ENCODE peak calls at places on chromosomes 7 and 10, in four cellular contexts. T is tibial nerve, F is prostate gland, R is A549. W is an unnamed sample.

GRCh38 chr10:33460461-33461294 is 126.2 kb upstream of the NRP1 start:
- DNase-seq in R (no peak), T (peak), F (no peak), W (no peak)

GRCh38 chr7:139950881-139951525 is 111.7 kb downstream of the PARP12 start:
- DNase-seq in T (no peak), F (peak), R (peak), W (no peak)

GRCh38 chr10:132790934-132791829 is 5.2 kb upstream of the NKX6-2 start:
- DNase-seq in F (no peak), T (no peak), R (no peak), W (no peak)

GRCh38 chr7:6057316-6058128 is 26.3 kb downstream of the ANKRD61 start:
- DNase-seq in F (no peak), T (no peak), R (no peak), W (no peak)

GRCh38 chr10:60237977-60238376 is 151.7 kb downstream of the ANK3 start:
- DNase-seq in T (no peak), R (no peak), F (no peak), W (no peak)

GRCh38 chr10:34607894-34608293 is 207.2 kb downstream of the PARD3 start:
- DNase-seq in R (no peak), T (no peak), F (no peak), W (no peak)

GRCh38 chr10:43229208-43230061 is 37.4 kb downstream of the RASGEF1A start:
- DNase-seq in F (no peak), R (peak), T (no peak), W (peak)

GRCh38 chr7:24548390-24548789 is 24.9 kb upstream of the PALS2 start:
- DNase-seq in F (no peak), T (no peak), R (no peak), W (no peak)

GRCh38 chr7:158955146-158955870 is 99.0 kb downstream of the DYNC2I1 start:
- DNase-seq in F (no peak), R (no peak), T (no peak), W (no peak)

GRCh38 chr10:13784067-13784466 is 197.3 kb downstream of the PRPF18 start:
- DNase-seq in T (no peak), F (no peak), R (no peak), W (no peak)

GRCh38 chr7:33807779-33808482 is 97.4 kb upstream of the BMPER start:
- DNase-seq in R (peak), T (no peak), F (no peak), W (no peak)

GRCh38 chr10:89494068-89494467 is 41.3 kb downstream of the SLC16A12 start:
- DNase-seq in R (no peak), F (no peak), T (no peak), W (no peak)

GRCh38 chr10:12419279-12419847 is 70.0 kb downstream of the CAMK1D start:
- DNase-seq in F (no peak), R (no peak), T (peak), W (no peak)

GRCh38 chr10:44301781-44302400 is 83.0 kb downstream of the CXCL12 start:
- DNase-seq in R (no peak), F (no peak), T (no peak), W (no peak)

GRCh38 chr10:44298713-44299112 is 86.2 kb downstream of the CXCL12 start:
- DNase-seq in T (no peak), F (no peak), R (no peak), W (no peak)

GRCh38 chr10:44295619-44296222 is 89.2 kb downstream of the CXCL12 start:
- DNase-seq in T (no peak), R (no peak), F (no peak), W (no peak)

GRCh38 chr10:44297963-44298362 is 86.9 kb downstream of the CXCL12 start:
- DNase-seq in R (no peak), F (no peak), T (no peak), W (no peak)

GRCh38 chr10:44300666-44301649 is 83.9 kb downstream of the CXCL12 start:
- DNase-seq in T (no peak), F (no peak), R (peak), W (peak)
- H3K4me3 ChIP-seq in T (no peak), F (no peak), R (no peak), W (no peak)

GRCh38 chr7:818031-818699 is 14.1 kb upstream of the SUN1 start:
- DNase-seq in T (no peak), F (no peak), R (peak), W (no peak)

GRCh38 chr7:815284-816216 is 16.7 kb upstream of the SUN1 start:
- DNase-seq in T (no peak), F (peak), R (peak), W (no peak)

GRCh38 chr7:816751-817671 is 15.3 kb upstream of the SUN1 start:
- DNase-seq in F (no peak), R (peak), T (no peak), W (peak)

GRCh38 chr7:820341-820740 is 11.9 kb upstream of the SUN1 start:
- DNase-seq in F (no peak), R (no peak), T (no peak), W (no peak)

DNA sequence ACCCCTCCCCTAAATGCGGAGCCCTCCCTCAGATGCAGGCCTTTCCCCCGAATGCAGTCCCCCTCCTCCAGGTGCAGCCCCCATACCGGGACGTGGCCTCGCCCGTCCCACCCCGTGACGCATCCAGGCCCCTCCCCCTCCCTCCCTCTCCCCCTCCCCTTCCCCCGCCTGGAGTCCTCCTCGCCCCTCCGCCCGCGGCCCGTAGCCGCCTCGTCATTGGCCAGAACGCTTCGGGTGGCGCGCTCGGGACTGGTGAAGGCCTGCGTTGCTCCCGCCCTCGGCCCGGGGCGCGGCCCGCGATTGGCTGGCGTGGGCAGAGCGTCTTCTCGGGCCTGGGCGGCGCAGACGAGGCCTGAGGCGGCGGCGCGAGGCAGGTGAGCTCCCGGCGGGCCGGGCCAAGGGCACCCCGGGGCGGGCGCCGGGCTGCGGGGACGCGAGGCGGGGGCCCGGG is 16.0 kb upstream of the SUN1 start:
- DNase-seq in R (peak), T (peak), F (peak), W (peak)
- TF ChIP-seq POLR2A in R (peak), T (no peak), F (peak), W (no peak)

DNA sequence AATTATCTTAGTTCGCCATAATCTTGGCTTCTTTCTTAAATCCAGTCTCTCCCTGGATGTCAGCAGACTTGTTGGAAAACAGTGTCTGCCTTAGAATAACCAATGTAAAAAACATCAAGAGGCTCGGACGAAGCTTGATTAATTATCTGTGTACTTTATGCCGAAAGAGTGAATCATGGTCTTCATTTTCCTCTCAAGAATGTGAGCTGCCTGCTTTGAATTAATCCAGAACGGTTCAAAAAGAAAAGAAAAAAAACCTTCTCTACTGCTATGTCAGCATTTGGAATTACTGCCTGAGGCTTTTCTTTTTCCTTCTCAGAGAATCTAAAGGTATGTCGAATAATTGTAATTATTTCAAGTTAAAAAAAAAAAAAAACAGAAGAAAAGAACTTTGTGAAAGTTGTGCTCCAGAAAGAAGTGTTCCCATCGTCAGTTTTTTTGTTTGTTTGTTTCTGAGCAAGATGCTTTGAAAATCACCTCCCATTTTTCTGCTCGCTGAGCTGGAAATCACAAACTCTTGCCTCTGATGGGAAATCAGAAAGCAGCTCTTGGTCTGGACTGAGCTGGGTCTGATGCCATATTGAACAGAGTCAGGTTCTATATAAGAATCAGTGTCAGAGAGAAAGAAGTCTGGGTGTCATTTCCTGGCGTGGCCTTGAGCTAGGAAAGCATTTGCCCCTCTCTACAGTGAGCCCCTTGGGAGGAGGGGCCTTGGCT is 20.1 kb downstream of the PLPP4 start:
- DNase-seq in T (no peak), F (no peak), R (no peak), W (no peak)
- H3K4me3 ChIP-seq in T (no peak), F (no peak), R (no peak), W (no peak)

GRCh38 chr7:25894902-25895791 is 256.9 kb upstream of the NFE2L3 start:
- DNase-seq in T (peak), R (peak), F (peak), W (peak)
- TF ChIP-seq POLR2A in T (no peak), R (no peak), F (no peak), W (no peak)

GRCh38 chr10:131675104-131675503 is 225.7 kb upstream of the PPP2R2D start:
- DNase-seq in R (no peak), T (no peak), F (no peak), W (no peak)

GRCh38 chr10:131676971-131677421 is 223.8 kb upstream of the PPP2R2D start:
- DNase-seq in F (no peak), R (no peak), T (no peak), W (no peak)

GRCh38 chr10:131676046-131676445 is 224.8 kb upstream of the PPP2R2D start:
- DNase-seq in F (no peak), R (no peak), T (no peak), W (no peak)

GRCh38 chr10:131677671-131678070 is 223.1 kb upstream of the PPP2R2D start:
- DNase-seq in T (no peak), F (no peak), R (no peak), W (no peak)

DNA sequence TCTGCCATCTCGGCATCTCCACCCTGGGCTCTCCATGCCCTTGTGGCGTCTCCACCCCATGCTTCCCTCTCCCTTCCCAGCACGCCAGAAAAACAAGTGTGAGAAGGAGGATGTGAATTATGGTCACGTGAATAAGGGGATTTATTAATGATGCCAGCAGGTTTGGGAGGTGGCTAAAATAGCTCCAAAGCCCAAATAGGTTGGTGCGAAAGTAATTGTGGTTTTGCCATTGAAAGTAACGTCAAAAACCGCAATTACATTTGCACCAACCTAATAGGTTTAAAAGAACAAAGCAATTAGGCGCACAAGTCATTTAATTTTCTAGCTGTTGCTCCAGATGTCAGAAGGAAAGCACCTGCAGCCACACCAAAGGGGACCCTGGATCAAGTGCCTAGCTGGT is 224.4 kb upstream of the PPP2R2D start:
- DNase-seq in T (no peak), F (no peak), R (no peak), W (no peak)
- H3K4me3 ChIP-seq in T (no peak), F (no peak), R (no peak), W (no peak)

W was measured in breast epithelium.